ENCODE peak calls at places on chromosomes 13 and 19, in eight cellular contexts. A is stomach, X is transverse colon, Q is breast epithelium, B is H1, J is esophagus squamous epithelium, D is prostate gland, R is A549. M is an unnamed sample.

GRCh38 chr19:7901337-7901736 is 2.3 kb upstream of the MAP2K7 start:
- DNase-seq in D (no peak), X (no peak), J (no peak), B (no peak), Q (no peak), A (no peak), R (no peak), M (no peak)

GRCh38 chr19:16853066-16853465 is 23.9 kb downstream of the SIN3B start:
- DNase-seq in Q (no peak), D (no peak), B (no peak), A (no peak), R (no peak), X (no peak), J (no peak), M (no peak)

GRCh38 chr13:105937451-105937850 is 598.0 kb downstream of the EFNB2 start:
- DNase-seq in Q (no peak), R (no peak), X (no peak), J (no peak), A (no peak), D (no peak), B (no peak), M (no peak)

GRCh38 chr13:34104853-34105252 is 286.9 kb downstream of the RFC3 start:
- DNase-seq in X (no peak), R (no peak), Q (no peak), D (no peak), A (no peak), B (no peak), J (no peak), M (no peak)

GRCh38 chr13:52703482-52703881 is 36.1 kb downstream of the CNMD start:
- DNase-seq in B (no peak), D (no peak), J (no peak), Q (no peak), R (no peak), A (no peak), X (no peak), M (no peak)

GRCh38 chr13:87234981-87235380 is 436.2 kb upstream of the SLITRK5 start:
- DNase-seq in X (no peak), Q (no peak), R (no peak), B (no peak), D (no peak), J (no peak), A (no peak), M (no peak)

GRCh38 chr13:67877031-67877430 is 646.9 kb upstream of the PCDH9 start:
- DNase-seq in D (no peak), X (no peak), B (no peak), J (no peak), R (no peak), A (no peak), Q (no peak), M (no peak)

GRCh38 chr19:42255766-42256750 is 1.1 kb upstream of the ERF start:
- DNase-seq in Q (peak), R (peak), A (no peak), B (no peak), D (no peak), J (no peak), X (no peak), M (peak)

GRCh38 chr19:17097593-17098126 is 22.1 kb downstream of the MYO9B start:
- DNase-seq in R (peak), Q (no peak), B (no peak), X (no peak), A (no peak), D (no peak), J (no peak), M (peak)

GRCh38 chr19:10501971-10502523 is 1.1 kb downstream of the KEAP1 start:
- DNase-seq in X (peak), D (peak), R (peak), J (no peak), B (peak), A (peak), Q (peak), M (peak)

GRCh38 chr13:97274782-97275252 is 52.7 kb downstream of the MBNL2 start:
- DNase-seq in Q (no peak), A (no peak), J (no peak), X (no peak), B (no peak), R (peak), D (no peak), M (no peak)

GRCh38 chr13:73171926-73172325 is 113.1 kb downstream of the KLF5 start:
- DNase-seq in B (no peak), Q (no peak), X (no peak), R (no peak), D (no peak), A (no peak), J (no peak), M (no peak)

GRCh38 chr19:10043286-10043927 is 30.1 kb downstream of the RDH8 start:
- DNase-seq in A (no peak), Q (no peak), D (no peak), X (no peak), B (no peak), R (no peak), J (no peak), M (no peak)

GRCh38 chr13:100440756-100441421 is 147.7 kb downstream of the GGACT start:
- DNase-seq in D (no peak), A (no peak), R (no peak), X (no peak), B (no peak), Q (no peak), J (no peak), M (no peak)

GRCh38 chr13:37074703-37075102 is 15.2 kb upstream of the SUPT20H start:
- DNase-seq in B (no peak), A (no peak), J (no peak), D (no peak), Q (no peak), X (no peak), R (peak), M (no peak)

GRCh38 chr13:33057019-33057785 is 41.0 kb downstream of the KL start:
- DNase-seq in J (no peak), R (peak), D (no peak), X (no peak), Q (no peak), A (no peak), B (no peak), M (no peak)

GRCh38 chr13:114199961-114200672 is 21.1 kb downstream of the CFAP97D2 start:
- DNase-seq in Q (no peak), B (no peak), X (no peak), R (no peak), J (no peak), A (no peak), D (no peak), M (peak)

GRCh38 chr13:100604909-100605308 is 16.3 kb upstream of the GGACT start:
- DNase-seq in B (no peak), Q (no peak), A (no peak), D (no peak), J (no peak), R (no peak), X (no peak), M (no peak)

GRCh38 chr19:16882146-16882545 is 6.7 kb upstream of the F2RL3 start:
- DNase-seq in J (no peak), X (no peak), B (no peak), Q (no peak), D (no peak), R (peak), A (no peak), M (no peak)

GRCh38 chr19:17946965-17947784 is 14.4 kb downstream of the CCDC124 start:
- DNase-seq in Q (no peak), J (no peak), A (no peak), D (no peak), B (peak), R (peak), X (no peak), M (no peak)

DNA sequence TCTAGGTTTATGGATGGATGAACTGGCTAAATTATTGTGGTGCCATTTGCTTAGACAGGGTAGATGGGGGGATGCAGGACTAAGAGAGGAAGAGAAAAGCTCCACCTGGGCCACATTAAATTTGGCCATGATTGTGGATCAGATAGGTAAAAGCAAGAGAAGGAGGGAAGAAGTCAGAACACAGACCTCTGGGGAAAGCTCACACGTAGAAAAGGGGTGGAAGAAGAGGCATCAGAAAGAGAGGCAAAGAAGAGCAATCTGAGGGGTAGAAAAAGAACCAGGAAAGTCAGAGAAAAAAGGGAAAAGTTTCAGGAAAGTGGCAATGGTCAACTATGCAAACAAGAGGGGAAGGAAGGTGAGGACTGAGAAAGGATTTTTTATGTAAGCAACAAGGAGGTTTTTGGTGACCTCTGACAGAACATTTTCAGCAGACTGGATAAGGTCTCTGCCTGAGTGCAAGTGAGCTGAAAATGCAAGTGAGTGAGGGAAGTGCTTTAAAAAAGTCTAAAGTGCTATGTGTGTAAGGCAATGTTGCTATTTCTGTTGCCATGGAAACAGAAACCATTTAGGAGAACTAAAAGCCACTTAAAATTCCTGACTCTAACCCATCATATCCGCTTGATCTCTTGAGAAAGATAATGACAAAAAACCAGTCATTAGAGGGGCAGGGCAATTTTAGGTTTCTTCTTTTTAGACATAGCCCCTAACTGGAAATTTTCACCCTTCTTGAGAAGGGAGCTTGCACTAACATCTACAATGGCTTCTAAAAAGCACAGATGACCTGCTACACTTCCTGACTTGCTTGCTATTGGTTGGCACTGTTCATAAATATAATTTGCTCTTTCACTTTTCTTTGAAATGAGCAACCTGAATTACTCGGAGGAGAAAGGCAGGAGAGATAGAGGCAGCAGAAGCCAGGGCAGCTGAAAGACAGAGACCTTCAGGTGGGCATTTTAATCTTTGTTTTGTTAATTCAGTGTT is at the start of gene CYSLTR2:
- DNase-seq in A (no peak), Q (no peak), B (no peak), X (no peak), J (no peak), D (no peak), R (peak), M (no peak)
- H3K4me3 ChIP-seq in A (no peak), Q (no peak), B (no peak), X (peak), J (no peak), D (no peak), R (no peak), M (no peak)

DNA sequence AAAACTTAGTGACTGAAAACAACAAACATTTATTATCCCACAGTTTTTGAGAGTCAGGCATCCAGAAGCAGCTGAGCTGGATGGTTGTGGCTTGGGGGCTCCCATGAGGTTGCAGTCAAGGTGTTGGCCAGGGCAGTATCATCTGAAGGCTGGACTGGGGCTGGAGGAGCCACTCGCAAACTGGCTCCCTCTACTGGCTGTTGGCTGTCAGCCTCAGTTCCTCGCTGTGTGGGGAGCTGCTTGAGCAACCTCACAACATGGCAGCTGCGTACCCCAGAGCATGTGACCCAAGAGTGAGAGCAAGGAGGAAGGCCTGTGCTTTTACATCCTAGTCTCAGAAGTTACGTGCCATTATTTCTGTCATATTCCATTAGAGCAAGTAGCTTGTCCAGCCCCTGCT is 9.7 kb downstream of the YJU2 start:
- DNase-seq in D (no peak), R (peak), X (no peak), A (no peak), J (no peak), B (no peak), Q (no peak), M (no peak)
- TF ChIP-seq POLR2A in D (no peak), R (no peak), X (no peak), A (no peak), J (no peak), B (no peak), Q (no peak), M (no peak)

GRCh38 chr13:92991687-92992086 is 234.9 kb upstream of the GPC6 start:
- DNase-seq in R (no peak), J (no peak), D (no peak), B (no peak), X (no peak), Q (no peak), A (no peak), M (no peak)
- H3K27ac ChIP-seq in R (no peak), J (no peak), D (no peak), B (no peak), X (no peak), Q (no peak), A (no peak), M (no peak)

GRCh38 chr13:110102053-110102452 is 204.9 kb downstream of the COL4A1 start:
- DNase-seq in A (no peak), B (no peak), X (no peak), J (no peak), D (no peak), R (no peak), Q (no peak), M (no peak)

GRCh38 chr13:110105136-110105535 is 201.8 kb downstream of the COL4A1 start:
- DNase-seq in B (no peak), A (no peak), J (no peak), X (no peak), Q (no peak), R (no peak), D (no peak), M (peak)

GRCh38 chr13:110099922-110100321 is 207.0 kb downstream of the COL4A1 start:
- DNase-seq in J (no peak), A (no peak), Q (no peak), D (no peak), X (no peak), B (no peak), R (no peak), M (no peak)

GRCh38 chr13:110103479-110103878 is 203.5 kb downstream of the COL4A1 start:
- DNase-seq in D (no peak), A (no peak), R (no peak), X (no peak), J (no peak), B (no peak), Q (no peak), M (no peak)

DNA sequence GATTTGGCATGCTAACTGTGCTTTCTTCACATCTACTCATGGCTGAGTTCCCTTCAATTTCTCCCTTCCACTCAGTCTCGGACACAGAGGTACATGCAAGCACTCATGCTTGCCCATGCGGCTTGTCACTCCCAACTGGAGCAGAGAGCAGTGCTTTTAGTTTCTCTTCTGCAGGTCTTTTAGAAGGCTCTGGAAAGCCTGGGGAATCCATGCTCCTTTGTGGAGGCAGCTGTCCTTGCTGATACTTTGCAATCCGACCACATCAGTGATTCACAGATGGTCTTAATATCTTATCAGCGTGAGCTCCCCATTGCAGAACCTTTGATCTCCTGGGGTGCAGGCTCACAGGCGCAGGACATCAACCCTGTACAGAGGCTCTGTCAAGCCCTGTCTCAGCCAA is 203.9 kb downstream of the COL4A1 start:
- DNase-seq in X (no peak), B (no peak), A (no peak), R (no peak), Q (no peak), J (no peak), D (no peak), M (peak)
- H3K4me3 ChIP-seq in X (no peak), B (no peak), A (no peak), R (no peak), Q (no peak), J (no peak), D (no peak), M (no peak)

DNA sequence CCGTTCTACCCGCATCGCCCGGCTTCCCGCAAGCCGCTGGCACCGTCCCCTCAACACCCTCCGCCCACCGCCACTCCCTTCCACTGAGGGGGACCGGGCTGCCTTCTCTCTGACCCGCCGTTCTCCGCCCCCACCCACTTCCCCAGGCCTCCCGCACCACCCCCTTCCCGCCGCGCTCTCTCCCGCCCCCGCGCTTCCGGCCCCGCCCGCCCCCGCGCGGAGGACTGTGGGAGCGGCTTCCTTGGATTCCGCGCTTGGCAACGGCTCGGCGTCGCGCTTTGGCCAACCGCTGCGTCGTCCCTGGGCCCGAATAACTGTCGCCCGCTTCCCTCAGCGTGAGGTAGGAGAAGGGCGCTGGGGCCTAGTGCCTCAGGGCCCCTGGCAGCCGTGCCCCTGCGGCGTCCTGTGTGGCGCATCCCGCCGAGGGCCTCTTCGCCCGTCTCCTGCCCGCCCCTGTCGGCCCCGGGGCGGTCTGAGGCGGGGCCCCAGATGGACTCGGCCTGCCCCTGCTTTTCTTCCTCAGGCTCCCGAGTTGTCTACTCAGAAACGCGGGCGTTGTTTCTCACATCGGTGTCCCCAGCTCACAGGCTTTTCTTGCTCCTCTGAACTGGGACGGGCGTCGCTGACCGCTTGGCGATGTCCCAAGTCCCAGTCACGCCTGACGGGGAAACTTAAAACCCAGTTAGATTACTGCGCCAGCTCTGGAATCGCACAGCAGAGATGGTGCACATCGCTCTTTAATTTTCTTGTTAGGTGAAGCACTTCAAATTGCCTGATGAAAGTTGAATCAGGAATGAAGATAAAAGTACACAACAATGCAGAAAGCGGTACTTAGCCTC is at the start of gene IFT88:
- DNase-seq in A (peak), B (peak), Q (peak), X (peak), D (peak), J (peak), R (peak), M (peak)
- TF ChIP-seq POLR2A in A (no peak), B (no peak), Q (no peak), X (peak), D (peak), J (peak), R (peak), M (peak)

GRCh38 chr19:45172173-45172572 is 5.9 kb downstream of the TRAPPC6A start:
- DNase-seq in R (no peak), X (no peak), D (no peak), A (no peak), Q (no peak), J (no peak), B (no peak), M (no peak)
- H3K27ac ChIP-seq in R (no peak), X (no peak), D (no peak), A (no peak), Q (no peak), J (no peak), B (no peak), M (no peak)

GRCh38 chr19:19626516-19627441 is 1.2 kb downstream of the LPAR2 start:
- DNase-seq in Q (no peak), J (no peak), A (peak), R (no peak), B (no peak), D (no peak), X (no peak), M (no peak)
- H3K4me3 ChIP-seq in Q (peak), J (peak), A (peak), R (no peak), B (peak), D (no peak), X (peak), M (no peak)

GRCh38 chr13:27273658-27274425 is 3.2 kb downstream of the RASL11A start:
- DNase-seq in J (no peak), A (no peak), X (no peak), R (no peak), B (no peak), Q (no peak), D (no peak), M (no peak)

GRCh38 chr13:27274631-27275030 is 4.0 kb downstream of the RASL11A start:
- DNase-seq in Q (no peak), R (no peak), J (no peak), A (no peak), X (no peak), D (no peak), B (no peak), M (no peak)

GRCh38 chr13:27269114-27269665 is 1.4 kb upstream of the RASL11A start:
- DNase-seq in D (no peak), J (no peak), X (no peak), Q (no peak), B (no peak), A (no peak), R (no peak), M (no peak)

GRCh38 chr13:27271572-27272096 is 1.0 kb downstream of the RASL11A start:
- DNase-seq in A (no peak), B (no peak), J (no peak), D (no peak), R (no peak), X (no peak), Q (no peak), M (no peak)

GRCh38 chr13:27270594-27271520 is at the start of gene RASL11A:
- DNase-seq in J (peak), Q (peak), X (peak), B (peak), R (peak), A (peak), D (peak), M (peak)
- TF ChIP-seq POLR2A in J (peak), Q (no peak), X (peak), B (peak), R (peak), A (no peak), D (peak), M (peak)

GRCh38 chr13:93183302-93183701 is 43.3 kb upstream of the GPC6 start:
- DNase-seq in Q (no peak), B (peak), X (no peak), J (no peak), D (no peak), R (no peak), A (no peak), M (no peak)

GRCh38 chr13:93180376-93180966 is 46.1 kb upstream of the GPC6 start:
- DNase-seq in X (no peak), A (no peak), D (no peak), R (no peak), Q (no peak), J (no peak), B (no peak), M (no peak)

GRCh38 chr13:93182406-93182805 is 44.2 kb upstream of the GPC6 start:
- DNase-seq in Q (no peak), J (no peak), R (no peak), X (no peak), B (no peak), D (no peak), A (no peak), M (no peak)
- H3K27ac ChIP-seq in Q (no peak), J (no peak), R (no peak), X (no peak), B (no peak), D (no peak), A (no peak), M (no peak)

M was measured in thyroid gland.